ENCODE peak calls at places on chromosomes 4 and X, in seven cellular contexts. E, I, P, X, F, Y and N are unnamed samples.

GRCh38 chr4:147590249-147590920 is 26.8 kb upstream of the TMEM184C start:
- DNase-seq in E (peak; percentile 28), F (peak; percentile 25), P (peak; percentile 47), I (peak; percentile 4), X (peak; percentile 30), Y (peak; percentile 55), N (no peak)

GRCh38 chr4:167020410-167020809 is 213.9 kb downstream of the SPOCK3 start:
- DNase-seq in F (no peak), E (no peak), Y (no peak), P (no peak), X (no peak), I (no peak), N (no peak)

GRCh38 chr4:118285931-118286330 is 66.9 kb downstream of the PRSS12 start:
- DNase-seq in E (no peak), P (no peak), F (no peak), I (no peak), Y (no peak), X (no peak), N (no peak)

GRCh38 chr4:183499389-183499788 is 5.5 kb upstream of the ING2 start:
- DNase-seq in E (no peak), X (no peak), Y (peak; percentile 32), F (peak; percentile 23), I (no peak), P (no peak), N (no peak)

GRCh38 chr4:71913275-71913674 is 118.5 kb upstream of the NPFFR2 start:
- DNase-seq in Y (no peak), F (no peak), E (no peak), X (no peak), I (no peak), P (no peak), N (no peak)

GRCh38 chr4:136097676-136098075 is 1434.6 kb downstream of the PCDH18 start:
- DNase-seq in E (no peak), F (no peak), Y (no peak), P (no peak), X (no peak), I (no peak), N (no peak)

GRCh38 chr4:134201216-134202098 is at the start of gene PABPC4L:
- DNase-seq in E (peak; percentile 36), I (no peak), Y (no peak), F (peak; percentile 34), P (peak; percentile 56), X (no peak), N (no peak)

GRCh38 chrX:115367956-115368355 is 78.4 kb downstream of the LUZP4 start:
- DNase-seq in X (no peak), I (no peak), E (no peak), Y (no peak), P (no peak), F (no peak), N (no peak)

GRCh38 chrX:85922821-85923220 is 124.5 kb downstream of the CHM start:
- DNase-seq in F (no peak), I (no peak), Y (no peak), P (no peak), X (no peak), E (no peak), N (no peak)

GRCh38 chrX:43505759-43506158 is 150.3 kb upstream of the MAOA start:
- DNase-seq in P (no peak), X (no peak), I (no peak), F (no peak), E (no peak), Y (no peak), N (no peak)
- H3K27ac ChIP-seq in P (no peak overlapping the region), X (no peak overlapping the region), I (no peak overlapping the region), F (no peak overlapping the region), E (no peak overlapping the region), Y (no peak overlapping the region), N (no peak overlapping the region)

DNA sequence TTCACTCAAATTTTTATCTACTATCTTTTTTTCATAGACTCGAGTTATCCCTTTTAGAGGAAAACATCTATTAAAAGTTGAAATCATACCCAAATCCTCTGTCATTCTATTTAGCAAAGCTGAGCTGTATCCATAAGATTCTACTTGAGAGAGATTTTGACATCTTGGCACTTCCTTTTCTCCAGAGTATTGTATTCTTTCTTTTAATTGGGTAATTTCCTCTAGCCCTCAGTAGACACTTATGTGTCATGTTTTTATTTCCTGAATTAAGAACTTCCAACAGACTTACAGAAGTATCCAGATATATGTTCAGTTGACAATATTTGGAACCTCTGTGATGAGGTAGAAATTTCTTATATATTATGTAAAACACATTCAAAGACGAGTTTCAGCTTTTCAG is 201.6 kb upstream of the NR3C2 start:
- DNase-seq in X (no peak), E (no peak), I (no peak), P (no peak), F (no peak), Y (no peak), N (no peak)
- H3K9me3 ChIP-seq in X (no peaks in the 10 kb centered on the region), E (no peaks in the 10 kb centered on the region), I (no peaks in the 10 kb centered on the region), P (no peaks in the 10 kb centered on the region), F (no peaks in the 10 kb centered on the region), Y (no peaks in the 10 kb centered on the region), N (no peaks in the 10 kb centered on the region)

GRCh38 chrX:41935827-41936226 is 12.5 kb upstream of the CASK start:
- DNase-seq in F (no peak), P (no peak), X (no peak), E (no peak), I (no peak), Y (no peak), N (no peak)
- H3K27me3 ChIP-seq in F (no peaks in the 10 kb centered on the region), P (peaks cover 7% of the 10 kb centered on the region), X (no peaks in the 10 kb centered on the region), E (no peaks in the 10 kb centered on the region), I (no peaks in the 10 kb centered on the region), Y (no peaks in the 10 kb centered on the region), N (peaks cover 7% of the 10 kb centered on the region)

DNA sequence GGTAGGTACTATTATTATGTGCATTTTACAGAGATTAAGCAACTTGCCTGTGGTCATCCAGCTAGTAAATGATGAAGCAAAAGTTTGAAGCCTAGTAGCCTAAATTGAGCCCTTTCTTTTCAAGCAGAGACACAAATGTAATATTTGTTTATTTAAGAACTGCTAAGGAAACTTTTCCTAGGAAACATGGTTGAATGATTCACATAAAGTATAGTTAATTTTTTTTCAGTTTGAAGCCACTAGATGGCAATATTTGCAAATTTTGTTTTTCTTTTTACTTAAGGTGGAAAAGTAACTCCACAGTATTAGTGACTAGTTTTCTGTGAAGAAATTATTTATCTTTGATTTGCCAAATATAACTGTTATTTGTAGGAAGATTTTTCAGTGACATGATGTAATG is 52.8 kb upstream of the ANKRD17 start:
- DNase-seq in P (no peak), X (no peak), I (no peak), F (no peak), Y (no peak), E (no peak), N (no peak)
- H3K27ac ChIP-seq in P (no peak overlapping the region), X (no peak overlapping the region), I (no peak overlapping the region), F (no peak overlapping the region), Y (no peak overlapping the region), E (no peak overlapping the region), N (no peak overlapping the region)

GRCh38 chrX:144612076-144612475 is 635.2 kb upstream of the SPANXN1 start:
- DNase-seq in E (no peak), P (no peak), F (no peak), I (no peak), X (no peak), Y (no peak), N (no peak)

GRCh38 chrX:144616317-144616716 is 631.0 kb upstream of the SPANXN1 start:
- DNase-seq in X (no peak), P (no peak), E (no peak), Y (no peak), F (no peak), I (no peak), N (no peak)
- H3K9me3 ChIP-seq in X (no peaks in the 10 kb centered on the region), P (no peaks in the 10 kb centered on the region), E (no peaks in the 10 kb centered on the region), Y (no peaks in the 10 kb centered on the region), F (no peaks in the 10 kb centered on the region), I (peaks cover 3% of the 10 kb centered on the region), N (no peaks in the 10 kb centered on the region)

DNA sequence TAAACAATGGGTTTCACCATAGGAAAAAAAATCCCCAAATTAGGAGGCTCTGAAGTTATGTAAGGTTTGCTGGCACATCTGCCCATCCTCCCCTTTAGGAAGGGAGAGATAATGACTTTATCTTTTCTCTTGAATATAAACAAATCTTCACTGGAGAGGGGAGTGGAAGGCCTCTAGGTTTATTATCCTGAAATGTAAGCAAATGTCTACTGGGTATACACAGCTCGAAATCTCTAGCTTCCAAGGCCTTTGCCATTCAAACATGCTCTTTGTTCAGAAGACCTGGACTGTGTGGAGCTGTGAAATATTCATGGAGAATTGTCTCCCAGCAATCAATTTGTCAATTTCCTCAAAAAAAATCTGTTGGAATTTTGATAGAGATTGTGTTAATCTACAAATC is 21.7 kb upstream of the MED14 start:
- DNase-seq in I (no peak), P (no peak), Y (no peak), E (no peak), F (no peak), X (no peak), N (no peak)
- H3K27me3 ChIP-seq in I (no peaks in the 10 kb centered on the region), P (peaks cover 6% of the 10 kb centered on the region), Y (peaks cover 8% of the 10 kb centered on the region), E (no peaks in the 10 kb centered on the region), F (no peaks in the 10 kb centered on the region), X (no peaks in the 10 kb centered on the region), N (no peaks in the 10 kb centered on the region)

GRCh38 chr4:128320656-128321055 is 33.0 kb upstream of the PGRMC2 start:
- DNase-seq in Y (no peak), E (no peak), P (no peak), F (no peak), I (no peak), X (no peak), N (no peak)

GRCh38 chr4:128328106-128328505 is 40.5 kb upstream of the PGRMC2 start:
- DNase-seq in X (no peak), E (no peak), Y (no peak), I (no peak), P (no peak), F (no peak), N (no peak)

GRCh38 chr4:128323401-128323800 is 35.8 kb upstream of the PGRMC2 start:
- DNase-seq in Y (no peak), P (no peak), E (no peak), F (no peak), X (no peak), I (no peak), N (no peak)

GRCh38 chr4:128322311-128322710 is 34.7 kb upstream of the PGRMC2 start:
- DNase-seq in P (no peak), Y (no peak), I (no peak), E (no peak), F (no peak), X (no peak), N (no peak)

DNA sequence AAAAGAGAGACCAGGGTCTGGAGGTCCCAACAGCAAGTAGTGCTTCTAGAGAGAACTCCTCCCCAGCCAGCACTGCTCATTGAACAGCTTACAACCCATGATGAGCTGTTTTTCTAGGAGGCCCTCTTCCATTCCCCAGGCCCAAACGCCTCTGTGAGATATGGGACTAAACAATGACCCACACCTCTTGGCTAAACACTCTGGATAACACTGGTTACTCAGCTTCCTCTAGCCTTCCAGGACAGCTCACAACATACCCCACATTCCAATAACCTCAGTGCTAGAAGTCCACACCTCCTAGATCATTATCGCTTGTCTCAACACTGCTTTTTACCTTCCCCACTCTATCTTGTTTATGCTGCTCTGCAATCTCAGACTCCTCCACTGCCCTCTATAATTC is 35.4 kb upstream of the PGRMC2 start:
- DNase-seq in E (no peak), P (no peak), I (no peak), Y (no peak), X (no peak), F (no peak), N (no peak)
- H3K27ac ChIP-seq in E (no peak overlapping the region), P (no peak overlapping the region), I (no peak overlapping the region), Y (no peak overlapping the region), X (no peak overlapping the region), F (no peak overlapping the region), N (no peak overlapping the region)